ENCODE peak calls at places on chromosomes 12 and 14, in eight cellular contexts. One of them, this sample, is unnamed.

GRCh38 chr12:10101042-10101579 is 2.3 kb upstream of the CLEC1A start:
- DNase-seq in iPS-NIHi11: no peak
- DNase-seq in GM13976: no peak
- DNase-seq in WERI-Rb-1: no peak
- DNase-seq in NCI-H345: no peak
- DNase-seq in activated effector memory CD4-positive, alpha-beta T cell treated with Interleukin-2 at 50 U/mL for 16 hours: no peak
- DNase-seq in retina: peak
- DNase-seq in esophagus squamous epithelium: no peak
- DNase-seq in this sample: no peak

GRCh38 chr14:77364146-77364545 is 12.7 kb downstream of the TMED8 start:
- DNase-seq in iPS-NIHi11: no peak
- DNase-seq in GM13976: no peak
- DNase-seq in WERI-Rb-1: no peak
- DNase-seq in NCI-H345: no peak
- DNase-seq in activated effector memory CD4-positive, alpha-beta T cell treated with Interleukin-2 at 50 U/mL for 16 hours: no peak
- DNase-seq in retina: no peak
- DNase-seq in esophagus squamous epithelium: no peak
- DNase-seq in this sample: no peak

GRCh38 chr14:89697281-89698060 is 257.1 kb downstream of the EFCAB11 start:
- DNase-seq in iPS-NIHi11: no peak
- DNase-seq in GM13976: no peak
- DNase-seq in WERI-Rb-1: no peak
- DNase-seq in NCI-H345: no peak
- DNase-seq in activated effector memory CD4-positive, alpha-beta T cell treated with Interleukin-2 at 50 U/mL for 16 hours: no peak
- DNase-seq in retina: no peak
- DNase-seq in esophagus squamous epithelium: no peak
- DNase-seq in this sample: no peak

GRCh38 chr14:35754671-35755070 is 54.4 kb downstream of the RALGAPA1 start:
- DNase-seq in iPS-NIHi11: no peak
- DNase-seq in GM13976: no peak
- DNase-seq in WERI-Rb-1: no peak
- DNase-seq in NCI-H345: no peak
- DNase-seq in activated effector memory CD4-positive, alpha-beta T cell treated with Interleukin-2 at 50 U/mL for 16 hours: no peak
- DNase-seq in retina: no peak
- DNase-seq in esophagus squamous epithelium: no peak
- DNase-seq in this sample: no peak

GRCh38 chr12:262817-263216 is at the start of gene SLC6A13:
- DNase-seq in iPS-NIHi11: peak
- DNase-seq in GM13976: no peak
- DNase-seq in WERI-Rb-1: no peak
- DNase-seq in NCI-H345: no peak
- DNase-seq in activated effector memory CD4-positive, alpha-beta T cell treated with Interleukin-2 at 50 U/mL for 16 hours: no peak
- DNase-seq in retina: no peak
- DNase-seq in esophagus squamous epithelium: no peak
- DNase-seq in this sample: peak

GRCh38 chr14:105141026-105141425 is 27.6 kb downstream of the JAG2 start:
- DNase-seq in iPS-NIHi11: no peak
- DNase-seq in GM13976: no peak
- DNase-seq in WERI-Rb-1: peak
- DNase-seq in NCI-H345: no peak
- DNase-seq in activated effector memory CD4-positive, alpha-beta T cell treated with Interleukin-2 at 50 U/mL for 16 hours: no peak
- DNase-seq in retina: no peak
- DNase-seq in esophagus squamous epithelium: no peak
- DNase-seq in this sample: no peak

GRCh38 chr12:9626291-9626690 is 18.6 kb upstream of the KLRB1 start:
- DNase-seq in iPS-NIHi11: no peak
- DNase-seq in GM13976: no peak
- DNase-seq in WERI-Rb-1: no peak
- DNase-seq in NCI-H345: no peak
- DNase-seq in activated effector memory CD4-positive, alpha-beta T cell treated with Interleukin-2 at 50 U/mL for 16 hours: no peak
- DNase-seq in retina: no peak
- DNase-seq in esophagus squamous epithelium: no peak
- DNase-seq in this sample: peak

GRCh38 chr12:48104531-48104930 is 1.3 kb downstream of the SENP1 start:
- DNase-seq in iPS-NIHi11: peak
- DNase-seq in GM13976: no peak
- DNase-seq in WERI-Rb-1: no peak
- DNase-seq in NCI-H345: no peak
- DNase-seq in activated effector memory CD4-positive, alpha-beta T cell treated with Interleukin-2 at 50 U/mL for 16 hours: no peak
- DNase-seq in retina: no peak
- DNase-seq in esophagus squamous epithelium: no peak
- DNase-seq in this sample: no peak

GRCh38 chr12:53205747-53206146 is 1.3 kb downstream of the ITGB7 start:
- DNase-seq in iPS-NIHi11: no peak
- DNase-seq in GM13976: peak
- DNase-seq in WERI-Rb-1: no peak
- DNase-seq in NCI-H345: no peak
- DNase-seq in activated effector memory CD4-positive, alpha-beta T cell treated with Interleukin-2 at 50 U/mL for 16 hours: peak
- DNase-seq in retina: no peak
- DNase-seq in esophagus squamous epithelium: no peak
- DNase-seq in this sample: peak

GRCh38 chr12:91902860-91903683 is 242.6 kb downstream of the BTG1 start:
- DNase-seq in iPS-NIHi11: no peak
- DNase-seq in GM13976: no peak
- DNase-seq in WERI-Rb-1: no peak
- DNase-seq in NCI-H345: no peak
- DNase-seq in activated effector memory CD4-positive, alpha-beta T cell treated with Interleukin-2 at 50 U/mL for 16 hours: no peak
- DNase-seq in retina: no peak
- DNase-seq in esophagus squamous epithelium: no peak
- DNase-seq in this sample: no peak

GRCh38 chr12:89695100-89695499 is 13.5 kb downstream of the ATP2B1 start:
- DNase-seq in iPS-NIHi11: no peak
- DNase-seq in GM13976: no peak
- DNase-seq in WERI-Rb-1: no peak
- DNase-seq in NCI-H345: no peak
- DNase-seq in activated effector memory CD4-positive, alpha-beta T cell treated with Interleukin-2 at 50 U/mL for 16 hours: no peak
- DNase-seq in retina: no peak
- DNase-seq in esophagus squamous epithelium: no peak
- DNase-seq in this sample: peak

GRCh38 chr12:65911321-65911720 is 87.0 kb downstream of the HMGA2 start:
- DNase-seq in iPS-NIHi11: no peak
- DNase-seq in GM13976: no peak
- DNase-seq in WERI-Rb-1: peak
- DNase-seq in NCI-H345: no peak
- DNase-seq in activated effector memory CD4-positive, alpha-beta T cell treated with Interleukin-2 at 50 U/mL for 16 hours: no peak
- DNase-seq in retina: no peak
- DNase-seq in esophagus squamous epithelium: no peak
- DNase-seq in this sample: peak

GRCh38 chr12:132185698-132186097 is 41.4 kb downstream of the NOC4L start:
- DNase-seq in iPS-NIHi11: no peak
- DNase-seq in GM13976: no peak
- DNase-seq in WERI-Rb-1: no peak
- DNase-seq in NCI-H345: no peak
- DNase-seq in activated effector memory CD4-positive, alpha-beta T cell treated with Interleukin-2 at 50 U/mL for 16 hours: peak
- DNase-seq in retina: no peak
- DNase-seq in esophagus squamous epithelium: no peak
- DNase-seq in this sample: no peak

GRCh38 chr14:103382375-103382774 is 2.8 kb upstream of the MARK3 start:
- DNase-seq in iPS-NIHi11: no peak
- DNase-seq in GM13976: no peak
- DNase-seq in WERI-Rb-1: no peak
- DNase-seq in NCI-H345: no peak
- DNase-seq in activated effector memory CD4-positive, alpha-beta T cell treated with Interleukin-2 at 50 U/mL for 16 hours: no peak
- DNase-seq in retina: no peak
- DNase-seq in esophagus squamous epithelium: no peak
- DNase-seq in this sample: no peak

GRCh38 chr12:18066666-18067065 is 23.3 kb downstream of the RERGL start:
- DNase-seq in iPS-NIHi11: no peak
- DNase-seq in GM13976: no peak
- DNase-seq in WERI-Rb-1: no peak
- DNase-seq in NCI-H345: no peak
- DNase-seq in activated effector memory CD4-positive, alpha-beta T cell treated with Interleukin-2 at 50 U/mL for 16 hours: no peak
- DNase-seq in retina: no peak
- DNase-seq in esophagus squamous epithelium: no peak
- DNase-seq in this sample: no peak

GRCh38 chr12:93379432-93380308 is 1.9 kb downstream of the NUDT4 start:
- DNase-seq in iPS-NIHi11: no peak
- DNase-seq in GM13976: no peak
- DNase-seq in WERI-Rb-1: no peak
- DNase-seq in NCI-H345: no peak
- DNase-seq in activated effector memory CD4-positive, alpha-beta T cell treated with Interleukin-2 at 50 U/mL for 16 hours: no peak
- DNase-seq in retina: peak
- DNase-seq in esophagus squamous epithelium: no peak
- DNase-seq in this sample: no peak

GRCh38 chr14:76958020-76958965 is 70.2 kb downstream of the IRF2BPL start:
- DNase-seq in iPS-NIHi11: no peak
- DNase-seq in GM13976: no peak
- DNase-seq in WERI-Rb-1: no peak
- DNase-seq in NCI-H345: no peak
- DNase-seq in activated effector memory CD4-positive, alpha-beta T cell treated with Interleukin-2 at 50 U/mL for 16 hours: no peak
- DNase-seq in retina: no peak
- DNase-seq in esophagus squamous epithelium: no peak
- DNase-seq in this sample: peak

GRCh38 chr12:104505095-104505819 is 48.5 kb downstream of the CHST11 start:
- DNase-seq in iPS-NIHi11: no peak
- DNase-seq in GM13976: peak
- DNase-seq in WERI-Rb-1: no peak
- DNase-seq in NCI-H345: peak
- DNase-seq in activated effector memory CD4-positive, alpha-beta T cell treated with Interleukin-2 at 50 U/mL for 16 hours: no peak
- DNase-seq in retina: no peak
- DNase-seq in esophagus squamous epithelium: no peak
- DNase-seq in this sample: no peak

GRCh38 chr12:57232156-57232756 is 2.7 kb downstream of the SHMT2 start:
- DNase-seq in iPS-NIHi11: no peak
- DNase-seq in GM13976: no peak
- DNase-seq in WERI-Rb-1: no peak
- DNase-seq in NCI-H345: no peak
- DNase-seq in activated effector memory CD4-positive, alpha-beta T cell treated with Interleukin-2 at 50 U/mL for 16 hours: no peak
- DNase-seq in retina: no peak
- DNase-seq in esophagus squamous epithelium: no peak
- DNase-seq in this sample: no peak

This sample was measured in kidney glomerular epithelial cell.